ENCODE peak calls at places on chromosomes 3 and 15, in six cellular contexts. Q, N, K, S, A and F are unnamed samples.

GRCh38 chr3:195238626-195239118 is 32.3 kb downstream of the XXYLT1 start:
- DNase-seq in Q (peak), N (no peak), K (peak), S (peak), A (peak), F (peak)

GRCh38 chr3:21839181-21839580 is 88.2 kb upstream of the ZNF385D start:
- DNase-seq in Q (no peak), N (no peak), K (no peak), S (no peak), A (peak), F (no peak)

GRCh38 chr3:189908646-189909045 is 212.1 kb downstream of the P3H2 start:
- DNase-seq in Q (no peak), N (no peak), K (peak), S (no peak), A (peak), F (no peak)

GRCh38 chr15:96327155-96327741 is 3.3 kb upstream of the NR2F2 start:
- DNase-seq in Q (peak), N (peak), K (peak), S (peak), A (peak), F (no peak)

GRCh38 chr3:196517142-196517808 is 2.1 kb upstream of the SMCO1 start:
- DNase-seq in Q (no peak), N (no peak), K (no peak), S (no peak), A (no peak), F (no peak)

GRCh38 chr3:156474560-156475389 is 80.1 kb downstream of the SSR3 start:
- DNase-seq in Q (no peak), N (no peak), K (peak), S (no peak), A (no peak), F (no peak)

GRCh38 chr3:30042274-30042859 is 564.0 kb upstream of the TGFBR2 start:
- DNase-seq in Q (peak), N (peak), K (peak), S (peak), A (peak), F (peak)

GRCh38 chr3:72274511-72275295 is 489.8 kb upstream of the PROK2 start:
- DNase-seq in Q (peak), N (peak), K (peak), S (peak), A (peak), F (peak)

GRCh38 chr3:171348121-171348520 is 112.1 kb downstream of the TNIK start:
- DNase-seq in Q (no peak), N (no peak), K (peak), S (no peak), A (no peak), F (no peak)

GRCh38 chr3:71498053-71498452 is 85.5 kb downstream of the FOXP1 start:
- DNase-seq in Q (no peak), N (no peak), K (no peak), S (no peak), A (no peak), F (no peak)

GRCh38 chr15:93179072-93179471 is 90.1 kb upstream of the RGMA start:
- DNase-seq in Q (no peak), N (peak), K (no peak), S (no peak), A (no peak), F (no peak)

GRCh38 chr3:14554715-14555114 is 14.6 kb upstream of the GRIP2 start:
- DNase-seq in Q (no peak), N (no peak), K (no peak), S (no peak), A (no peak), F (no peak)

GRCh38 chr3:58639001-58639400 is 27.6 kb downstream of the FAM3D start:
- DNase-seq in Q (no peak), N (no peak), K (peak), S (no peak), A (no peak), F (no peak)

GRCh38 chr3:9404680-9405079 is 7.3 kb downstream of the SETD5 start:
- DNase-seq in Q (no peak), N (no peak), K (no peak), S (no peak), A (no peak), F (no peak)

GRCh38 chr3:55894605-55895004 is 407.5 kb upstream of the WNT5A start:
- DNase-seq in Q (no peak), N (no peak), K (no peak), S (no peak), A (no peak), F (no peak)

GRCh38 chr3:153277029-153277428 is 115.0 kb downstream of the RAP2B start:
- DNase-seq in Q (no peak), N (no peak), K (peak), S (no peak), A (peak), F (no peak)

GRCh38 chr3:40951636-40952035 is 247.7 kb upstream of the CTNNB1 start:
- DNase-seq in Q (peak), N (no peak), K (peak), S (no peak), A (no peak), F (no peak)

GRCh38 chr3:32816439-32817194 is 1.2 kb upstream of the TRIM71 start:
- DNase-seq in Q (no peak), N (no peak), K (peak), S (no peak), A (peak), F (no peak)

GRCh38 chr15:41829959-41830646 is 2.2 kb downstream of the JMJD7 start:
- DNase-seq in Q (no peak), N (no peak), K (no peak), S (peak), A (no peak), F (no peak)